ENCODE peak calls at places on chromosome 21, in five cellular contexts. D is transverse colon, A is body of pancreas, F is colonic mucosa, W is adrenal gland. I is an unnamed sample. For H3K4me1, the result is how much of the 10 kb centered on the place peaks cover.

GRCh38 chr21:38993561-38993960 is 187.8 kb downstream of the ETS2 start:
- DNase-seq in W (peak), F (peak), A (peak), D (peak), I (no peak)

GRCh38 chr21:44364151-44365053 is 11.0 kb downstream of the TRPM2 start:
- DNase-seq in W (no peak), D (no peak), F (no peak), A (no peak), I (no peak)

GRCh38 chr21:41429925-41430491 is 4.0 kb downstream of the MX1 start:
- DNase-seq in D (no peak), W (no peak), A (no peak), F (no peak), I (no peak)

GRCh38 chr21:18041012-18041411 is 203.6 kb upstream of the CHODL start:
- DNase-seq in A (no peak), F (no peak), W (no peak), D (no peak), I (peak)

GRCh38 chr21:16536661-16537359 is 807.0 kb downstream of the USP25 start:
- DNase-seq in W (no peak), F (no peak), A (no peak), D (no peak), I (no peak)

GRCh38 chr21:33441489-33442477 is 38.0 kb downstream of the TMEM50B start:
- DNase-seq in F (peak), W (peak), A (peak), D (peak), I (peak)

GRCh38 chr21:38610573-38611251 is 112.4 kb upstream of the ERG start:
- DNase-seq in F (no peak), W (no peak), D (no peak), A (no peak), I (no peak)

GRCh38 chr21:38716942-38717341 is 88.8 kb upstream of the ETS2 start:
- DNase-seq in F (no peak), A (no peak), W (no peak), D (no peak), I (no peak)

GRCh38 chr21:39009587-39010225 is 173.5 kb downstream of the PSMG1 start:
- DNase-seq in F (no peak), A (no peak), W (no peak), D (no peak), I (peak)

GRCh38 chr21:32994305-32994704 is 31.4 kb upstream of the OLIG2 start:
- DNase-seq in A (no peak), D (no peak), W (no peak), F (no peak), I (no peak)

GRCh38 chr21:15182731-15183130 is 117.9 kb upstream of the NRIP1 start:
- DNase-seq in W (no peak), D (no peak), F (no peak), A (no peak), I (no peak)

GRCh38 chr21:25464275-25464674 is 143.0 kb downstream of the MRPL39 start:
- DNase-seq in W (no peak), F (no peak), A (no peak), D (no peak), I (no peak)

GRCh38 chr21:15449556-15449955 is 280.2 kb upstream of the USP25 start:
- DNase-seq in F (no peak), D (no peak), W (no peak), A (no peak), I (no peak)

GRCh38 chr21:26715878-26716506 is 129.2 kb downstream of the ADAMTS1 start:
- DNase-seq in A (peak), D (peak), W (peak), F (peak), I (peak)

GRCh38 chr21:29642551-29643245 is 297.1 kb downstream of the GRIK1 start:
- DNase-seq in F (no peak), A (no peak), D (no peak), W (no peak), I (no peak)

GRCh38 chr21:33586927-33587326 is 1.6 kb downstream of the DONSON start:
- DNase-seq in D (no peak), W (no peak), F (no peak), A (no peak), I (no peak)

GRCh38 chr21:15159382-15160020 is 94.7 kb upstream of the NRIP1 start:
- DNase-seq in F (no peak), D (no peak), W (no peak), A (no peak), I (no peak)

GRCh38 chr21:25243809-25244208 is 363.5 kb downstream of the MRPL39 start:
- DNase-seq in D (no peak), A (no peak), W (no peak), F (no peak), I (no peak)

GRCh38 chr21:39156024-39156423 is 27.2 kb downstream of the PSMG1 start:
- DNase-seq in D (no peak), A (no peak), W (no peak), F (no peak), I (no peak)

GRCh38 chr21:40490408-40490807 is 356.6 kb downstream of the DSCAM start:
- DNase-seq in F (no peak), A (no peak), D (no peak), W (no peak), I (no peak)

GRCh38 chr21:40844935-40845334 is 2.0 kb downstream of the DSCAM start:
- DNase-seq in A (no peak), F (no peak), D (no peak), W (no peak), I (no peak)

GRCh38 chr21:38208118-38208517 is 48.7 kb upstream of the KCNJ15 start:
- DNase-seq in A (no peak), D (no peak), F (no peak), W (no peak), I (no peak)

GRCh38 chr21:43717967-43718871 is 710 bp upstream of the PDXK start:
- DNase-seq in D (no peak), W (no peak), F (no peak), A (no peak), I (peak)

GRCh38 chr21:39523930-39524329 is 72.2 kb downstream of the SH3BGR start:
- DNase-seq in D (no peak), W (no peak), A (no peak), F (no peak), I (no peak)

GRCh38 chr21:9763807-9764206 is 757.6 kb upstream of the TPTE start:
- DNase-seq in D (no peak), A (no peak), F (no peak), W (no peak), I (no peak)

GRCh38 chr21:33238146-33238545 is 8.4 kb downstream of the IFNAR2 start:
- DNase-seq in F (no peak), W (no peak), D (no peak), A (no peak), I (no peak)

GRCh38 chr21:35922618-35923017 is 137.7 kb downstream of the SETD4 start:
- DNase-seq in A (no peak), F (no peak), W (no peak), D (no peak), I (no peak)

GRCh38 chr21:44618504-44618903 is 6.6 kb downstream of the KRTAP10-8 start:
- DNase-seq in W (no peak), D (peak), F (peak), A (no peak), I (no peak)

GRCh38 chr21:44485254-44485793 is 30.0 kb downstream of the LRRC3 start:
- DNase-seq in F (peak), W (peak), D (no peak), A (no peak), I (no peak)

GRCh38 chr21:19640964-19641363 is 1237.4 kb upstream of the TMPRSS15 start:
- DNase-seq in D (no peak), W (no peak), A (peak), F (no peak), I (no peak)

GRCh38 chr21:14092834-14093560 is 117.8 kb downstream of the LIPI start:
- DNase-seq in A (no peak), F (no peak), D (no peak), W (no peak), I (no peak)

GRCh38 chr21:40595806-40596205 is 251.2 kb downstream of the DSCAM start:
- DNase-seq in A (no peak), F (no peak), W (no peak), D (no peak), I (no peak)

GRCh38 chr21:40809673-40810072 is 37.3 kb downstream of the DSCAM start:
- DNase-seq in D (no peak), A (no peak), F (no peak), W (no peak), I (no peak)

GRCh38 chr21:15935530-15935929 is 205.7 kb downstream of the USP25 start:
- DNase-seq in A (no peak), D (no peak), W (no peak), F (no peak), I (no peak)

GRCh38 chr21:44837537-44837936 is 19.7 kb upstream of the SUMO3 start:
- DNase-seq in F (no peak), A (no peak), D (no peak), W (peak), I (no peak)

GRCh38 chr21:27837933-27838332 is 871.0 kb upstream of the ADAMTS5 start:
- DNase-seq in A (no peak), F (no peak), W (no peak), D (no peak), I (no peak)
- H3K4me1 ChIP-seq in A (under half), F (under half), W (under half), D (under half), I (under half)

GRCh38 chr21:21929228-21929627 is 931.0 kb downstream of the NCAM2 start:
- DNase-seq in A (no peak), W (no peak), F (no peak), D (no peak), I (no peak)
- H3K4me3 ChIP-seq in A (no peak), W (no peak), F (no peak), D (no peak), I (no peak)

DNA sequence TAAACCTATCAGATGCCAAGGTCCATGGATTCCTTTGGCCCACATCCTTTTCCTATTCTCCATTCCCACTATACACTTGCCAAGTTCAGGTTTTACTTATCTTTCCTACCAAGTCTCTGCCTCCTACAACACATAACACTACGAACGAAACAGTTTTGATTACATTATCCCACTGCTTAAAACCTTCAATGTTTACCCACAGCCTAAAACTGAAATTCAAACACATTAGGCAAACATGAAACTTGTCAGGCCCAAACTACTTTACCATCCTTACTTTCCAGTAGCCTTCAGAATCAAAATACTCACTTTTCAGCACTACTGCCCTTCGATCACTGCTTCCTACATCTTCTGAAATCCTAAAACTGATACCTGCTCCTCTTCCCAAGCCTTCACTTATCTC is 3.0 kb downstream of the SCAF4 start:
- DNase-seq in W (no peak), F (no peak), A (no peak), D (no peak), I (no peak)
- H3K4me1 ChIP-seq in W (half or more), F (under half), A (half or more), D (under half), I (under half)

DNA sequence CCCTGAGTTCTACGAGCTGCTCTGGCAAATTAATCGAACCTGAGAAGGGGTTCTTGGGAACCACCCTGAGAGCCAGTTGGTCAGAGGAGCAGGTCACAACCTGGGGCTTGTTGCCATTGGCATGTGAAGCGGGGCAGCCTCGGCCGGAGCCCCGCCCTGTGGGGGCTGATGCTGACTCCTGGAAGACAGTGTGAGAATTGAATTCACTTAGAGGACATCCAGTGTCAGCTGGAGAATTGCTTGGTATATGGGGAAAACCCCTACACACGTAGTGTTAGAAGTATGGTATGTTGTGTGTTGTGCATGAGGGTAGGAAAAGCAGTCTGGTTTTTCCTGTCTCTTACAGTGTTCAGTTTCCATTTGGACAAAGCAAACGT is 11.6 kb downstream of the SLC37A1 start:
- DNase-seq in W (peak), A (no peak), D (no peak), F (no peak), I (no peak)
- H3K4me3 ChIP-seq in W (no peak), A (no peak), D (peak), F (peak), I (no peak)

DNA sequence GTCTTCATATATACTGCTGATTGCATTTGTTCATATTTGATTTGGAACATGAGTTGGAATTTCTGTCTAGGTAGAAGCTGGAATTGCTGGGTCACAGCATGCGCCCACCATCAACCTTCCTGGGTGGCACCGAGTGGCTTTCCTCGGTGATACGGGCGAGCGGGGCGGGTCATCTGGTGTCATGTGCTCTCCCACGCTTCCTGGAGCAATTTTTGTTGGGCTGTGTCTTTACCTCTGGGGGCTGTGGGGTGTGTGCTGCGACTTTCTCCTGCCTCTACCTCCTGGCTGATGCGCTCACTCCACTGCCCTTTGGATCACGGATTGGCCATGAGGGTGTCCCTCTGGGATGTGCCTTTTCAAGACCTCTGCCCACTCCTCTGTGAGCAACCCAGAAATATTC is 108.7 kb upstream of the COL6A1 start:
- DNase-seq in D (no peak), W (no peak), F (no peak), A (no peak), I (no peak)
- H3K4me1 ChIP-seq in D (under half), W (under half), F (under half), A (under half), I (under half)

GRCh38 chr21:37009740-37010341 is 3.3 kb downstream of the RIPPLY3 start:
- DNase-seq in D (peak), F (peak), W (peak), A (peak), I (peak)

GRCh38 chr21:37006243-37006520 is 320 bp upstream of the RIPPLY3 start:
- DNase-seq in W (peak), A (no peak), D (no peak), F (no peak), I (no peak)

GRCh38 chr21:37005548-37006242 is 807 bp upstream of the RIPPLY3 start:
- DNase-seq in D (no peak), W (peak), F (no peak), A (no peak), I (no peak)

GRCh38 chr21:37008705-37009104 is 2.2 kb downstream of the RIPPLY3 start:
- DNase-seq in W (peak), F (no peak), A (no peak), D (no peak), I (no peak)

DNA sequence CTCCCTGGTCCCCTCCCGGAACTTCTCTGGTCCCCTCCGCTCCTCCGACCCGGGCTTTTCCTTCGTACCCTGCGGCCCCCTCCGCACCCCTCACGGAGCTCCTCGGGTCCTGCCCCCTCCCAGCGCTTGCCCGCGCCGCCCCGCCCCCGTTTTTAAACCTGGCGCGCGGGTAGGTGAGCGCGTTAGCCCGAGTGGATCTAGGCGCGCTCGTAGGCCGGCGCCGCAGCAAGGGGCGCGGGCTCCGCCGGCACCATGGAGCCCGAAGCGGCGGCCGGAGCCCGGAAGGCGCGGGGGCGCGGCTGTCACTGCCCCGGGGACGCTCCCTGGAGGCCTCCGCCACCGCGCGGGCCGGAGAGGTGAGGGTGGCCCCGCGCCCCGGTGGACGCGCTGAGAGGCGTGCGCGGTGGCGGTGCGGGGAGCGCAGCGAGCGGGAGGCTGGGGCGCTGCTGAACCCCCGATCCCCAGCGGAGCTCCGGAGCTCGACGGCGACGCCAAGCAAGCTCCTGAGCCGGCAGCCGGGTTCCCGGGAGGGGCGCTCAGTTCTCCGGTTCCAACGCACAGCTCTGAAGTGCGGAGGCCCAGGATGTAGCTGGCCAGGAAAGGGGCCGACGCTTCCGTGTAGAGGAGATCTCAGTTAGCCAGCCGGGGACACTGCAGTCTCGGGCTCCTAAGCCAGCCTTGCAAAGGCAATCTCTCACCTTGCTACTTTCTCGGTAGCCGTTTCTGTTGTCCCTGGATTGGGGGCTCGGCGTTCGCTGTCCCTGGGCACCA is at the start of gene RIPPLY3:
- DNase-seq in D (no peak), W (no peak), F (no peak), A (no peak), I (no peak)
- H3K4me3 ChIP-seq in D (peak), W (peak), F (peak), A (peak), I (no peak)

DNA sequence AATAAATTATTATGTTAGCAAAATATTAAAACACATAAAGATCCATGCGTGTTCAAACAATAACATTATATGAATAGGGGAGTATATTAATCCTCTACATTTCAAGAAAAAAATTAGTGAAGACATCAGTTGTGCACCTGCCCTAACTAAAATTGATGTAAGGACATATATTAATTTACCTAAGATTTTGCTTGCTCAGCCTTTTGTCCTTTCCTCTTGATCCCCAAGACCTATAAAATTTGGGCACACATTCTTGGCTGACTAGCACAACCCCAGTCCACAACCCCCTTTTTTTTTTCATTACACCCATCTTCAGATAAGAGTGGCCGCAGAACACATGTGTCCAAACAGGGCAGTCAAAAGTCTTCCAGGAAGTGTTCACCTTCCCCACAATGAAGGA is 6.6 kb downstream of the KRTAP21-2 start:
- DNase-seq in A (no peak), W (no peak), D (no peak), F (no peak), I (no peak)
- H3K4me1 ChIP-seq in A (under half), W (under half), D (under half), F (under half), I (under half)

GRCh38 chr21:31727181-31727580 is 4.7 kb downstream of the SCAF4 start:
- DNase-seq in A (no peak), W (no peak), D (no peak), F (no peak), I (no peak)

GRCh38 chr21:31729622-31730343 is 2.1 kb downstream of the SCAF4 start:
- DNase-seq in D (no peak), A (no peak), W (no peak), F (no peak), I (no peak)

GRCh38 chr21:31726407-31726806 is 5.5 kb downstream of the SCAF4 start:
- DNase-seq in F (no peak), A (no peak), W (no peak), D (no peak), I (no peak)

GRCh38 chr21:31730687-31731111 is 1.2 kb downstream of the SCAF4 start:
- DNase-seq in F (no peak), A (peak), W (peak), D (no peak), I (peak)

GRCh38 chr21:31728191-31728590 is 3.7 kb downstream of the SCAF4 start:
- DNase-seq in W (no peak), A (no peak), F (no peak), D (no peak), I (no peak)
- H3K4me3 ChIP-seq in W (no peak), A (no peak), F (no peak), D (no peak), I (no peak)

GRCh38 chr21:34807881-34808568 is 139.2 kb downstream of the CLIC6 start:
- DNase-seq in D (no peak), A (no peak), F (no peak), W (peak), I (no peak)

GRCh38 chr21:34805157-34805556 is 136.4 kb downstream of the CLIC6 start:
- DNase-seq in F (no peak), D (no peak), W (no peak), A (no peak), I (no peak)

GRCh38 chr21:34808569-34809204 is 139.9 kb downstream of the CLIC6 start:
- DNase-seq in F (no peak), W (no peak), A (no peak), D (no peak), I (no peak)

GRCh38 chr21:34806423-34806822 is 137.6 kb downstream of the CLIC6 start:
- DNase-seq in D (no peak), F (no peak), A (no peak), W (no peak), I (no peak)

GRCh38 chr21:34807146-34807880 is 138.5 kb downstream of the CLIC6 start:
- DNase-seq in W (no peak), A (no peak), D (no peak), F (no peak), I (no peak)
- H3K4me1 ChIP-seq in W (under half), A (under half), D (under half), F (under half), I (under half)

I was measured in mucosa of descending colon.